ENCODE peak calls at places on chromosome 16, in six cellular contexts. W is GM12878, Z is endothelial cell of umbilical vein, Q is stomach, K is adrenal gland, S is uterus. E is an unnamed sample.

GRCh38 chr16:22120440-22120839 is 28.1 kb downstream of the VWA3A start:
- DNase-seq in W (no peak), Z (no peak), Q (no peak), K (no peak), S (no peak), E (no peak)

GRCh38 chr16:50842589-50842988 is 100.7 kb downstream of the CYLD start:
- DNase-seq in W (no peak), Z (no peak), Q (no peak), K (no peak), S (no peak), E (no peak)

GRCh38 chr16:5505093-5505887 is 407.7 kb upstream of the EEF2KMT start:
- DNase-seq in W (no peak), Z (no peak), Q (no peak), K (no peak), S (no peak), E (no peak)

GRCh38 chr16:57637424-57637823 is 9.0 kb downstream of the ADGRG1 start:
- DNase-seq in W (no peak), Z (peak), Q (no peak), K (peak), S (peak), E (no peak)

GRCh38 chr16:51152691-51153261 is 1.7 kb upstream of the SALL1 start:
- DNase-seq in W (no peak), Z (no peak), Q (no peak), K (no peak), S (peak), E (no peak)

GRCh38 chr16:31695667-31696066 is 168.0 kb downstream of the AHSP start:
- DNase-seq in W (no peak), Z (no peak), Q (no peak), K (no peak), S (no peak), E (no peak)

GRCh38 chr16:17359778-17360177 is 111.0 kb downstream of the XYLT1 start:
- DNase-seq in W (no peak), Z (no peak), Q (no peak), K (no peak), S (no peak), E (no peak)

GRCh38 chr16:68689921-68690320 is 44.8 kb downstream of the CDH3 start:
- DNase-seq in W (no peak), Z (no peak), Q (no peak), K (no peak), S (no peak), E (no peak)

GRCh38 chr16:85794696-85795095 is 4.6 kb downstream of the EMC8 start:
- DNase-seq in W (no peak), Z (no peak), Q (no peak), K (no peak), S (no peak), E (no peak)

GRCh38 chr16:68740628-68741346 is 3.7 kb downstream of the CDH1 start:
- DNase-seq in W (no peak), Z (no peak), Q (no peak), K (no peak), S (no peak), E (no peak)

DNA sequence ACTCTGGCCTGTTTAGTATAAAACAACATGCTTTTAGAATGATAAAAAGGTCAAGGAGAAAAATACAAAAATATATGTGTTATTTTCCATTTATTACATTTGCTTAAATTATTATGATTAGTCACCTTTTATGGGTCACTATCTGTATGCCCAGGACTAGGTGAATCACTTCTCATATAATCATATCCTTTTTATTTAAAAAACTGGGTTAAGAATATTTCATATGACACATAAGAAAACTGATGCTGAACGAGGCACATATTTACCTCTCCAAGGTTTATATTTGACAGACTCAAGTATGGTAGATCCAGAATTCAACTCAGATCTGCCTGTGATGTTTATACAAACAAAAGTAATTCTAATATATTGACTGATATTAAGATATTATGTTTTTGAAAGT is 134.5 kb downstream of the CDH8 start:
- DNase-seq in W (no peak), Z (no peak), Q (no peak), K (no peak), S (no peak), E (no peak)
- TF ChIP-seq POLR2A in W (no peak), Z (no peak), Q (no peak), K (no peak), S (no peak), E (no peak)

GRCh38 chr16:71807905-71808592 is 585 bp downstream of the AP1G1 start:
- DNase-seq in W (no peak), Z (peak), Q (no peak), K (peak), S (peak), E (peak)

GRCh38 chr16:71811261-71811803 is 2.7 kb upstream of the AP1G1 start:
- DNase-seq in W (no peak), Z (no peak), Q (no peak), K (no peak), S (no peak), E (no peak)

GRCh38 chr16:71803305-71803690 is 5.3 kb downstream of the AP1G1 start:
- DNase-seq in W (no peak), Z (no peak), Q (no peak), K (no peak), S (no peak), E (peak)

GRCh38 chr16:71808593-71809449 is at the start of gene AP1G1:
- DNase-seq in W (peak), Z (peak), Q (peak), K (peak), S (peak), E (peak)
- TF ChIP-seq POLR2A in W (peak), Z (peak), Q (peak), K (peak), S (peak), E (peak)

GRCh38 chr16:75265911-75266701 is 14.7 kb upstream of the BCAR1 start:
- DNase-seq in W (no peak), Z (peak), Q (peak), K (peak), S (peak), E (peak)
- TF ChIP-seq POLR2A in W (peak), Z (peak), Q (no peak), K (no peak), S (peak), E (no peak)

GRCh38 chr16:87829988-87830672 is 39.2 kb downstream of the SLC7A5 start:
- DNase-seq in W (no peak), Z (no peak), Q (no peak), K (no peak), S (no peak), E (no peak)
- TF ChIP-seq POLR2A in W (peak), Z (no peak), Q (no peak), K (no peak), S (no peak), E (no peak)

E was measured in erythroblast.